ENCODE peak calls at places on chromosome 5, in six cellular contexts. O, G, C, Q, E and D are unnamed samples.

GRCh38 chr5:57482671-57483106 is at the start of gene ACTBL2:
- DNase-seq in O (no peak), G (no peak), C (peak), Q (no peak), E (no peak), D (no peak)

GRCh38 chr5:148730272-148730954 is 76.1 kb upstream of the HTR4 start:
- DNase-seq in O (no peak), G (no peak), C (no peak), Q (no peak), E (no peak), D (peak)

GRCh38 chr5:44862808-44863207 is 54.1 kb downstream of the MRPS30 start:
- DNase-seq in O (no peak), G (peak), C (no peak), Q (no peak), E (no peak), D (no peak)

GRCh38 chr5:101424530-101425175 is 521.6 kb upstream of the ST8SIA4 start:
- DNase-seq in O (no peak), G (no peak), C (no peak), Q (peak), E (no peak), D (peak)

GRCh38 chr5:98414938-98415337 is 358.5 kb upstream of the RGMB start:
- DNase-seq in O (no peak), G (no peak), C (no peak), Q (peak), E (no peak), D (peak)

GRCh38 chr5:127648997-127649550 is at the start of gene CTXN3:
- DNase-seq in O (no peak), G (no peak), C (no peak), Q (no peak), E (no peak), D (no peak)

GRCh38 chr5:180540050-180540694 is 46.0 kb downstream of the CNOT6 start:
- DNase-seq in O (no peak), G (peak), C (no peak), Q (no peak), E (no peak), D (no peak)

GRCh38 chr5:65774346-65774745 is 52.3 kb downstream of the NLN start:
- DNase-seq in O (no peak), G (peak), C (peak), Q (peak), E (no peak), D (peak)

GRCh38 chr5:177317959-177318377 is 6.3 kb upstream of the MXD3 start:
- DNase-seq in O (peak), G (peak), C (peak), Q (peak), E (peak), D (peak)

GRCh38 chr5:132953710-132954109 is 9.7 kb downstream of the AFF4 start:
- DNase-seq in O (no peak), G (no peak), C (no peak), Q (no peak), E (no peak), D (no peak)

GRCh38 chr5:132773601-132774355 is 3.3 kb downstream of the SEPTIN8 start:
- DNase-seq in O (no peak), G (no peak), C (no peak), Q (no peak), E (no peak), D (no peak)

GRCh38 chr5:22669345-22669744 is 183.8 kb downstream of the CDH12 start:
- DNase-seq in O (no peak), G (no peak), C (no peak), Q (no peak), E (no peak), D (no peak)

GRCh38 chr5:107631805-107632362 is 38.9 kb downstream of the EFNA5 start:
- DNase-seq in O (no peak), G (peak), C (no peak), Q (no peak), E (no peak), D (no peak)

GRCh38 chr5:132209131-132209530 is 18.5 kb downstream of the P4HA2 start:
- DNase-seq in O (no peak), G (no peak), C (no peak), Q (no peak), E (no peak), D (no peak)